ENCODE peak calls at places on chromosomes 11 and 22, in four cellular contexts. S is T-cell; I is NCI-H2029 treated with DMSO at 0.1 percent for 48 hours; V is activated CD4-positive, CD25-positive, alpha-beta regulatory T cell treated with anti-CD3 and anti-CD28 coated beads, Interleukin-2, amount 50 U/mL, for 72 hours. P is an unnamed sample.

GRCh38 chr22:32204211-32204855 is 540 bp downstream of the RFPL2 start:
- DNase-seq in S (no peak), I (peak), V (no peak), P (no peak)

GRCh38 chr22:47209077-47209514 is 446.6 kb downstream of the TBC1D22A start:
- DNase-seq in I (no peak), S (no peak), V (peak), P (no peak)

GRCh38 chr11:85589373-85589772 is 37.8 kb downstream of the DLG2 start:
- DNase-seq in I (no peak), S (no peak), V (no peak), P (no peak)

GRCh38 chr11:108286369-108286768 is 63.5 kb downstream of the ATM start:
- DNase-seq in S (no peak), I (no peak), V (no peak), P (no peak)

GRCh38 chr11:63274776-63275175 is 31.4 kb upstream of the SLC22A25 start:
- DNase-seq in S (no peak), V (no peak), I (no peak), P (no peak)

GRCh38 chr11:76636826-76637460 is 33.6 kb downstream of the LRRC32 start:
- DNase-seq in V (no peak), I (no peak), S (no peak), P (no peak)

GRCh38 chr11:17386331-17387084 is 2.0 kb downstream of the KCNJ11 start:
- DNase-seq in I (peak), V (no peak), S (no peak), P (peak)

GRCh38 chr11:8839957-8840945 is 70.7 kb upstream of the AKIP1 start:
- DNase-seq in I (peak), S (no peak), V (no peak), P (no peak)

GRCh38 chr11:119149371-119150275 is 771 bp downstream of the ABCG4 start:
- DNase-seq in S (no peak), I (no peak), V (no peak), P (no peak)

GRCh38 chr11:27720277-27720830 is 20.1 kb upstream of the BDNF start:
- DNase-seq in S (no peak), I (no peak), V (no peak), P (no peak)

P was measured in substantia nigra.